ENCODE peak calls at places on chromosomes 13 and 19, in six cellular contexts. P is progenitor cell of endocrine pancreas, K is stromal cell of bone marrow, B is hypothalamus, R is hepatocyte, C is NCI-H187. T is an unnamed sample.
A peak's percentile ranks its signal among the peaks of the same experiment; 100 is the strongest.

GRCh38 chr13:98650376-98651107 is 73.6 kb upstream of the STK24 start:
- DNase-seq in P (no peak), K (no peak), B (no peak), R (peak; percentile 82), C (no peak), T (no peak)

GRCh38 chr13:66312312-66313087 is 917.6 kb downstream of the PCDH9 start:
- DNase-seq in P (no peak), K (peak; percentile 63), B (no peak), R (peak; percentile 16), C (no peak), T (no peak)

GRCh38 chr19:32345261-32346207 is at the start of gene ZNF507:
- DNase-seq in P (peak; percentile 81), K (peak; percentile 58), B (peak; percentile 78), R (peak; percentile 93), C (peak; percentile 83), T (peak; percentile 94)

GRCh38 chr13:97542102-97542501 is 108.1 kb downstream of the RAP2A start:
- DNase-seq in P (no peak), K (no peak), B (no peak), R (no peak), C (no peak), T (no peak)

GRCh38 chr13:73618275-73618865 is 515.8 kb downstream of the KLF12 start:
- DNase-seq in P (no peak), K (no peak), B (no peak), R (peak; percentile 64), C (no peak), T (no peak)

GRCh38 chr13:98173431-98173921 is 3.6 kb downstream of the RNF113B start:
- DNase-seq in P (no peak), K (peak; percentile 88), B (no peak), R (peak; percentile 23), C (no peak), T (no peak)

GRCh38 chr13:86581711-86582110 is 782.5 kb upstream of the SLITRK6 start:
- DNase-seq in P (no peak), K (no peak), B (no peak), R (peak; percentile 21), C (no peak), T (no peak)

GRCh38 chr13:24036115-24036514 is 124.4 kb upstream of the SPATA13 start:
- DNase-seq in P (no peak), K (no peak), B (no peak), R (no peak), C (no peak), T (no peak)

GRCh38 chr13:84433024-84433423 is 550.8 kb upstream of the SLITRK1 start:
- DNase-seq in P (no peak), K (peak; percentile 72), B (no peak), R (no peak), C (no peak), T (no peak)

GRCh38 chr19:35045667-35046300 is 4.3 kb downstream of the HPN start:
- DNase-seq in P (no peak), K (no peak), B (no peak), R (peak; percentile 19), C (no peak), T (no peak)

GRCh38 chr19:12162882-12163806 is at the start of gene ZNF136:
- DNase-seq in P (peak; percentile 70), K (peak; percentile 95), B (peak; percentile 76), R (peak; percentile 97), C (peak; percentile 83), T (peak; percentile 93)

GRCh38 chr13:32468502-32469147 is 40.7 kb upstream of the N4BP2L1 start:
- DNase-seq in P (no peak), K (no peak), B (no peak), R (no peak), C (no peak), T (no peak)

GRCh38 chr19:58218899-58219298 is 9.8 kb upstream of the ZNF544 start:
- DNase-seq in P (no peak), K (no peak), B (no peak), R (no peak), C (no peak), T (no peak)

GRCh38 chr19:55703790-55704215 is 28.8 kb downstream of the EPN1 start:
- DNase-seq in P (no peak), K (no peak), B (no peak), R (no peak), C (no peak), T (peak; percentile 60)

GRCh38 chr13:23505007-23505406 is 65.2 kb upstream of the TNFRSF19 start:
- DNase-seq in P (no peak), K (no peak), B (no peak), R (no peak), C (no peak), T (no peak)

GRCh38 chr13:97256343-97256783 is 34.2 kb downstream of the MBNL2 start:
- DNase-seq in P (no peak), K (peak; percentile 88), B (no peak), R (peak; percentile 80), C (no peak), T (no peak)

GRCh38 chr19:5345895-5346386 is 5.3 kb upstream of the PTPRS start:
- DNase-seq in P (no peak), K (peak; percentile 26), B (no peak), R (no peak), C (no peak), T (no peak)

GRCh38 chr13:54210397-54211050 is 1181.9 kb downstream of the OLFM4 start:
- DNase-seq in P (no peak), K (no peak), B (no peak), R (peak; percentile 8), C (no peak), T (no peak)

GRCh38 chr19:46265217-46265828 is 31.5 kb upstream of the HIF3A start:
- DNase-seq in P (peak; percentile 66), K (peak; percentile 56), B (peak; percentile 15), R (peak; percentile 91), C (peak; percentile 71), T (peak; percentile 83)

GRCh38 chr19:5694167-5694951 is 4.3 kb downstream of the RPL36 start:
- DNase-seq in P (no peak), K (no peak), B (no peak), R (peak; percentile 5), C (no peak), T (no peak)

GRCh38 chr13:105543742-105544141 is 991.7 kb downstream of the EFNB2 start:
- DNase-seq in P (no peak), K (peak; percentile 8), B (no peak), R (no peak), C (no peak), T (no peak)

GRCh38 chr19:40223135-40223822 is 3.2 kb downstream of the CCNP start:
- DNase-seq in P (peak; percentile 53), K (no peak), B (no peak), R (no peak), C (peak; percentile 49), T (peak; percentile 62)

GRCh38 chr13:76014618-76015315 is 378.6 kb downstream of the LMO7 start:
- DNase-seq in P (no peak), K (no peak), B (no peak), R (no peak), C (no peak), T (no peak)

GRCh38 chr19:51372649-51373504 is at the start of gene NKG7:
- DNase-seq in P (no peak), K (no peak), B (no peak), R (no peak), C (no peak), T (no peak)

GRCh38 chr13:112978561-112979405 is 9.8 kb downstream of the MCF2L start:
- DNase-seq in P (no peak), K (no peak), B (no peak), R (no peak), C (no peak), T (no peak)

GRCh38 chr13:102344410-102344809 is 57.4 kb downstream of the FGF14 start:
- DNase-seq in P (no peak), K (no peak), B (no peak), R (no peak), C (no peak), T (no peak)

GRCh38 chr19:48512504-48513288 is 1.1 kb upstream of the LMTK3 start:
- DNase-seq in P (no peak), K (no peak), B (no peak), R (no peak), C (no peak), T (no peak)

GRCh38 chr19:5144545-5145179 is 175.7 kb downstream of the KDM4B start:
- DNase-seq in P (no peak), K (no peak), B (no peak), R (no peak), C (no peak), T (no peak)

GRCh38 chr19:34188388-34188787 is 16.1 kb downstream of the LSM14A start:
- DNase-seq in P (no peak), K (no peak), B (no peak), R (no peak), C (no peak), T (no peak)

GRCh38 chr13:31385534-31385933 is 185.8 kb downstream of the B3GLCT start:
- DNase-seq in P (no peak), K (no peak), B (no peak), R (no peak), C (no peak), T (no peak)

GRCh38 chr13:100560498-100561215 is 27.9 kb downstream of the GGACT start:
- DNase-seq in P (no peak), K (no peak), B (no peak), R (no peak), C (no peak), T (no peak)

GRCh38 chr19:45782820-45783785 is 813 bp upstream of the DMPK start:
- DNase-seq in P (no peak), K (peak; percentile 58), B (no peak), R (no peak), C (no peak), T (peak; percentile 51)

GRCh38 chr13:94550030-94550738 is 45.8 kb downstream of the TGDS start:
- DNase-seq in P (no peak), K (no peak), B (no peak), R (no peak), C (no peak), T (no peak)

GRCh38 chr19:33960566-33960965 is 163.9 kb downstream of the KCTD15 start:
- DNase-seq in P (no peak), K (no peak), B (no peak), R (no peak), C (no peak), T (peak; percentile 34)

GRCh38 chr19:16233836-16234551 is 36.3 kb downstream of the AP1M1 start:
- DNase-seq in P (no peak), K (no peak), B (no peak), R (no peak), C (no peak), T (no peak)

GRCh38 chr19:28042516-28042915 is 1170.4 kb downstream of the UQCRFS1 start:
- DNase-seq in P (no peak), K (no peak), B (no peak), R (no peak), C (no peak), T (no peak)

T was measured in ecto neural progenitor cell.